ENCODE peak calls at places on chromosomes 2 and 18, in seven cellular contexts. One of them, this sample, is unnamed.

GRCh38 chr2:143029141-143029540 is 100.1 kb upstream of the ARHGAP15 start:
- DNase-seq in cardiac muscle cell: no peak
- DNase-seq in fibroblast of lung: no peak
- DNase-seq in RPMI8226: no peak
- DNase-seq in T-helper 22 cell: no peak
- DNase-seq in neural progenitor cell: no peak
- DNase-seq in head of caudate nucleus: no peak
- DNase-seq in this sample: no peak

GRCh38 chr18:26405190-26405781 is 143.1 kb downstream of the KCTD1 start:
- DNase-seq in cardiac muscle cell: peak
- DNase-seq in fibroblast of lung: peak
- DNase-seq in RPMI8226: peak
- DNase-seq in T-helper 22 cell: no peak
- DNase-seq in neural progenitor cell: peak
- DNase-seq in head of caudate nucleus: peak
- DNase-seq in this sample: peak

GRCh38 chr2:145957929-145958328 is 1438.0 kb upstream of the ZEB2 start:
- DNase-seq in cardiac muscle cell: peak
- DNase-seq in fibroblast of lung: peak
- DNase-seq in RPMI8226: no peak
- DNase-seq in T-helper 22 cell: no peak
- DNase-seq in neural progenitor cell: no peak
- DNase-seq in head of caudate nucleus: no peak
- DNase-seq in this sample: peak

GRCh38 chr2:51698005-51698404 is 666.1 kb upstream of the NRXN1 start:
- DNase-seq in cardiac muscle cell: no peak
- DNase-seq in fibroblast of lung: no peak
- DNase-seq in RPMI8226: no peak
- DNase-seq in T-helper 22 cell: no peak
- DNase-seq in neural progenitor cell: no peak
- DNase-seq in head of caudate nucleus: no peak
- DNase-seq in this sample: no peak

GRCh38 chr2:59892398-59892797 is 661.1 kb downstream of the BCL11A start:
- DNase-seq in cardiac muscle cell: no peak
- DNase-seq in fibroblast of lung: no peak
- DNase-seq in RPMI8226: no peak
- DNase-seq in T-helper 22 cell: no peak
- DNase-seq in neural progenitor cell: no peak
- DNase-seq in head of caudate nucleus: no peak
- DNase-seq in this sample: no peak

GRCh38 chr2:120392923-120393322 is 47.0 kb downstream of the INHBB start:
- DNase-seq in cardiac muscle cell: no peak
- DNase-seq in fibroblast of lung: no peak
- DNase-seq in RPMI8226: no peak
- DNase-seq in T-helper 22 cell: no peak
- DNase-seq in neural progenitor cell: no peak
- DNase-seq in head of caudate nucleus: no peak
- DNase-seq in this sample: no peak

GRCh38 chr2:168565112-168565511 is 109.0 kb downstream of the CERS6 start:
- DNase-seq in cardiac muscle cell: peak
- DNase-seq in fibroblast of lung: peak
- DNase-seq in RPMI8226: no peak
- DNase-seq in T-helper 22 cell: no peak
- DNase-seq in neural progenitor cell: no peak
- DNase-seq in head of caudate nucleus: no peak
- DNase-seq in this sample: no peak

GRCh38 chr2:73823916-73824523 is 4.7 kb upstream of the STAMBP start:
- DNase-seq in cardiac muscle cell: peak
- DNase-seq in fibroblast of lung: peak
- DNase-seq in RPMI8226: peak
- DNase-seq in T-helper 22 cell: no peak
- DNase-seq in neural progenitor cell: peak
- DNase-seq in head of caudate nucleus: peak
- DNase-seq in this sample: peak

GRCh38 chr2:215967590-215968373 is 45.6 kb downstream of the MREG start:
- DNase-seq in cardiac muscle cell: no peak
- DNase-seq in fibroblast of lung: no peak
- DNase-seq in RPMI8226: no peak
- DNase-seq in T-helper 22 cell: no peak
- DNase-seq in neural progenitor cell: no peak
- DNase-seq in head of caudate nucleus: no peak
- DNase-seq in this sample: no peak

GRCh38 chr2:240593703-240594451 is 7.3 kb downstream of the CAPN10 start:
- DNase-seq in cardiac muscle cell: no peak
- DNase-seq in fibroblast of lung: no peak
- DNase-seq in RPMI8226: no peak
- DNase-seq in T-helper 22 cell: no peak
- DNase-seq in neural progenitor cell: no peak
- DNase-seq in head of caudate nucleus: no peak
- DNase-seq in this sample: no peak

GRCh38 chr18:59211629-59212028 is 8.3 kb upstream of the GRP start:
- DNase-seq in cardiac muscle cell: no peak
- DNase-seq in fibroblast of lung: no peak
- DNase-seq in RPMI8226: no peak
- DNase-seq in T-helper 22 cell: no peak
- DNase-seq in neural progenitor cell: no peak
- DNase-seq in head of caudate nucleus: no peak
- DNase-seq in this sample: no peak

GRCh38 chr2:9807056-9807455 is 36.2 kb upstream of the TAF1B start:
- DNase-seq in cardiac muscle cell: no peak
- DNase-seq in fibroblast of lung: no peak
- DNase-seq in RPMI8226: no peak
- DNase-seq in T-helper 22 cell: no peak
- DNase-seq in neural progenitor cell: no peak
- DNase-seq in head of caudate nucleus: no peak
- DNase-seq in this sample: no peak

GRCh38 chr2:204900487-204900886 is 355.2 kb downstream of the PARD3B start:
- DNase-seq in cardiac muscle cell: no peak
- DNase-seq in fibroblast of lung: no peak
- DNase-seq in RPMI8226: no peak
- DNase-seq in T-helper 22 cell: no peak
- DNase-seq in neural progenitor cell: no peak
- DNase-seq in head of caudate nucleus: no peak
- DNase-seq in this sample: no peak

GRCh38 chr2:12006841-12007240 is 260.4 kb downstream of the LPIN1 start:
- DNase-seq in cardiac muscle cell: peak
- DNase-seq in fibroblast of lung: no peak
- DNase-seq in RPMI8226: no peak
- DNase-seq in T-helper 22 cell: no peak
- DNase-seq in neural progenitor cell: peak
- DNase-seq in head of caudate nucleus: no peak
- DNase-seq in this sample: peak

GRCh38 chr18:79600141-79600540 is 79.5 kb upstream of the CTDP1 start:
- DNase-seq in cardiac muscle cell: no peak
- DNase-seq in fibroblast of lung: no peak
- DNase-seq in RPMI8226: no peak
- DNase-seq in T-helper 22 cell: no peak
- DNase-seq in neural progenitor cell: no peak
- DNase-seq in head of caudate nucleus: peak
- DNase-seq in this sample: no peak

GRCh38 chr2:42537493-42537892 is 30.9 kb upstream of the MTA3 start:
- DNase-seq in cardiac muscle cell: no peak
- DNase-seq in fibroblast of lung: no peak
- DNase-seq in RPMI8226: no peak
- DNase-seq in T-helper 22 cell: no peak
- DNase-seq in neural progenitor cell: no peak
- DNase-seq in head of caudate nucleus: no peak
- DNase-seq in this sample: no peak

GRCh38 chr2:41972179-41972578 is 75.6 kb upstream of the PKDCC start:
- DNase-seq in cardiac muscle cell: no peak
- DNase-seq in fibroblast of lung: no peak
- DNase-seq in RPMI8226: no peak
- DNase-seq in T-helper 22 cell: no peak
- DNase-seq in neural progenitor cell: no peak
- DNase-seq in head of caudate nucleus: no peak
- DNase-seq in this sample: no peak

GRCh38 chr2:170928824-170929685 is at the start of gene GORASP2:
- DNase-seq in cardiac muscle cell: peak
- DNase-seq in fibroblast of lung: peak
- DNase-seq in RPMI8226: peak
- DNase-seq in T-helper 22 cell: peak
- DNase-seq in neural progenitor cell: peak
- DNase-seq in head of caudate nucleus: peak
- DNase-seq in this sample: peak

GRCh38 chr2:202574541-202574940 is 60.2 kb upstream of the FAM117B start:
- DNase-seq in cardiac muscle cell: no peak
- DNase-seq in fibroblast of lung: no peak
- DNase-seq in RPMI8226: no peak
- DNase-seq in T-helper 22 cell: no peak
- DNase-seq in neural progenitor cell: no peak
- DNase-seq in head of caudate nucleus: no peak
- DNase-seq in this sample: no peak

GRCh38 chr2:22626621-22627020 is 758.4 kb upstream of the KLHL29 start:
- DNase-seq in cardiac muscle cell: no peak
- DNase-seq in fibroblast of lung: no peak
- DNase-seq in RPMI8226: peak
- DNase-seq in T-helper 22 cell: no peak
- DNase-seq in neural progenitor cell: peak
- DNase-seq in head of caudate nucleus: peak
- DNase-seq in this sample: peak

GRCh38 chr2:20219763-20220380 is 5.1 kb downstream of the SDC1 start:
- DNase-seq in cardiac muscle cell: no peak
- DNase-seq in fibroblast of lung: no peak
- DNase-seq in RPMI8226: no peak
- DNase-seq in T-helper 22 cell: no peak
- DNase-seq in neural progenitor cell: no peak
- DNase-seq in head of caudate nucleus: no peak
- DNase-seq in this sample: no peak

GRCh38 chr2:24672589-24672988 is 120.6 kb downstream of the PTRHD1 start:
- DNase-seq in cardiac muscle cell: no peak
- DNase-seq in fibroblast of lung: no peak
- DNase-seq in RPMI8226: no peak
- DNase-seq in T-helper 22 cell: no peak
- DNase-seq in neural progenitor cell: no peak
- DNase-seq in head of caudate nucleus: no peak
- DNase-seq in this sample: no peak

GRCh38 chr2:72998724-72999123 is 72.8 kb downstream of the SFXN5 start:
- DNase-seq in cardiac muscle cell: no peak
- DNase-seq in fibroblast of lung: no peak
- DNase-seq in RPMI8226: no peak
- DNase-seq in T-helper 22 cell: no peak
- DNase-seq in neural progenitor cell: no peak
- DNase-seq in head of caudate nucleus: no peak
- DNase-seq in this sample: no peak

GRCh38 chr18:74412106-74412880 is 44.8 kb downstream of the DIPK1C start:
- DNase-seq in cardiac muscle cell: no peak
- DNase-seq in fibroblast of lung: no peak
- DNase-seq in RPMI8226: no peak
- DNase-seq in T-helper 22 cell: no peak
- DNase-seq in neural progenitor cell: peak
- DNase-seq in head of caudate nucleus: peak
- DNase-seq in this sample: peak

GRCh38 chr2:177675256-177676220 is 283.0 kb downstream of the AGPS start:
- DNase-seq in cardiac muscle cell: no peak
- DNase-seq in fibroblast of lung: no peak
- DNase-seq in RPMI8226: no peak
- DNase-seq in T-helper 22 cell: no peak
- DNase-seq in neural progenitor cell: no peak
- DNase-seq in head of caudate nucleus: peak
- DNase-seq in this sample: peak

GRCh38 chr2:3282056-3282998 is 95.3 kb downstream of the EIPR1 start:
- DNase-seq in cardiac muscle cell: no peak
- DNase-seq in fibroblast of lung: peak
- DNase-seq in RPMI8226: no peak
- DNase-seq in T-helper 22 cell: no peak
- DNase-seq in neural progenitor cell: no peak
- DNase-seq in head of caudate nucleus: peak
- DNase-seq in this sample: no peak

GRCh38 chr18:77086034-77086433 is 46.5 kb downstream of the MBP start:
- DNase-seq in cardiac muscle cell: peak
- DNase-seq in fibroblast of lung: peak
- DNase-seq in RPMI8226: no peak
- DNase-seq in T-helper 22 cell: no peak
- DNase-seq in neural progenitor cell: no peak
- DNase-seq in head of caudate nucleus: no peak
- DNase-seq in this sample: no peak

GRCh38 chr18:64981915-64982314 is 768.9 kb upstream of the CDH7 start:
- DNase-seq in cardiac muscle cell: no peak
- DNase-seq in fibroblast of lung: no peak
- DNase-seq in RPMI8226: no peak
- DNase-seq in T-helper 22 cell: no peak
- DNase-seq in neural progenitor cell: no peak
- DNase-seq in head of caudate nucleus: no peak
- DNase-seq in this sample: no peak

GRCh38 chr2:7450188-7451156 is 533.3 kb downstream of the RNF144A start:
- DNase-seq in cardiac muscle cell: no peak
- DNase-seq in fibroblast of lung: no peak
- DNase-seq in RPMI8226: no peak
- DNase-seq in T-helper 22 cell: no peak
- DNase-seq in neural progenitor cell: no peak
- DNase-seq in head of caudate nucleus: no peak
- DNase-seq in this sample: no peak

GRCh38 chr18:6741290-6741689 is 11.8 kb downstream of the ARHGAP28 start:
- DNase-seq in cardiac muscle cell: peak
- DNase-seq in fibroblast of lung: peak
- DNase-seq in RPMI8226: no peak
- DNase-seq in T-helper 22 cell: no peak
- DNase-seq in neural progenitor cell: no peak
- DNase-seq in head of caudate nucleus: no peak
- DNase-seq in this sample: peak

GRCh38 chr2:222972420-222972819 is 79.6 kb upstream of the KCNE4 start:
- DNase-seq in cardiac muscle cell: no peak
- DNase-seq in fibroblast of lung: no peak
- DNase-seq in RPMI8226: no peak
- DNase-seq in T-helper 22 cell: no peak
- DNase-seq in neural progenitor cell: no peak
- DNase-seq in head of caudate nucleus: no peak
- DNase-seq in this sample: no peak

GRCh38 chr18:34023471-34023870 is 201.2 kb downstream of the NOL4 start:
- DNase-seq in cardiac muscle cell: no peak
- DNase-seq in fibroblast of lung: no peak
- DNase-seq in RPMI8226: no peak
- DNase-seq in T-helper 22 cell: no peak
- DNase-seq in neural progenitor cell: peak
- DNase-seq in head of caudate nucleus: no peak
- DNase-seq in this sample: no peak

GRCh38 chr18:34697891-34698290 is 12.2 kb upstream of the DTNA start:
- DNase-seq in cardiac muscle cell: no peak
- DNase-seq in fibroblast of lung: no peak
- DNase-seq in RPMI8226: no peak
- DNase-seq in T-helper 22 cell: no peak
- DNase-seq in neural progenitor cell: no peak
- DNase-seq in head of caudate nucleus: no peak
- DNase-seq in this sample: no peak

GRCh38 chr2:112724611-112725525 is 4.0 kb downstream of the NT5DC4 start:
- DNase-seq in cardiac muscle cell: peak
- DNase-seq in fibroblast of lung: no peak
- DNase-seq in RPMI8226: peak
- DNase-seq in T-helper 22 cell: no peak
- DNase-seq in neural progenitor cell: peak
- DNase-seq in head of caudate nucleus: no peak
- DNase-seq in this sample: no peak

GRCh38 chr2:36473230-36473629 is 117.7 kb downstream of the CRIM1 start:
- DNase-seq in cardiac muscle cell: peak
- DNase-seq in fibroblast of lung: peak
- DNase-seq in RPMI8226: no peak
- DNase-seq in T-helper 22 cell: no peak
- DNase-seq in neural progenitor cell: no peak
- DNase-seq in head of caudate nucleus: no peak
- DNase-seq in this sample: no peak

GRCh38 chr2:67567866-67568265 is 170.7 kb downstream of the ETAA1 start:
- DNase-seq in cardiac muscle cell: no peak
- DNase-seq in fibroblast of lung: no peak
- DNase-seq in RPMI8226: no peak
- DNase-seq in T-helper 22 cell: no peak
- DNase-seq in neural progenitor cell: no peak
- DNase-seq in head of caudate nucleus: no peak
- DNase-seq in this sample: no peak

GRCh38 chr18:71485578-71485977 is 1058.6 kb downstream of the CBLN2 start:
- DNase-seq in cardiac muscle cell: peak
- DNase-seq in fibroblast of lung: peak
- DNase-seq in RPMI8226: no peak
- DNase-seq in T-helper 22 cell: no peak
- DNase-seq in neural progenitor cell: no peak
- DNase-seq in head of caudate nucleus: no peak
- DNase-seq in this sample: no peak

GRCh38 chr2:237980751-237981150 is 13.9 kb downstream of the UBE2F start:
- DNase-seq in cardiac muscle cell: no peak
- DNase-seq in fibroblast of lung: no peak
- DNase-seq in RPMI8226: no peak
- DNase-seq in T-helper 22 cell: no peak
- DNase-seq in neural progenitor cell: no peak
- DNase-seq in head of caudate nucleus: no peak
- DNase-seq in this sample: no peak